ENCODE peak calls at places on chromosomes 16 and 17, in seven cellular contexts. V is transverse colon, F is tibial nerve, U is A549, L is stomach, E is sigmoid colon, T is upper lobe of left lung. Y is an unnamed sample.

GRCh38 chr16:14286381-14287230 is 215.5 kb downstream of the MRTFB start:
- DNase-seq in V (peak; percentile 22), F (no peak), U (no peak), L (no peak), E (no peak), T (no peak), Y (no peak)

GRCh38 chr16:67156146-67156844 is 3.4 kb downstream of the TRADD start:
- DNase-seq in V (no peak), F (no peak), U (no peak), L (no peak), E (peak; percentile 62), T (no peak), Y (no peak)

GRCh38 chr17:7177954-7178477 is 1.2 kb downstream of the ASGR1 start:
- DNase-seq in V (no peak), F (no peak), U (no peak), L (no peak), E (peak; percentile 62), T (peak; percentile 54), Y (no peak)

GRCh38 chr16:57576429-57576870 is 34.0 kb downstream of the ADGRG5 start:
- DNase-seq in V (peak; percentile 81), F (peak; percentile 78), U (peak; percentile 73), L (peak; percentile 87), E (peak; percentile 78), T (peak; percentile 73), Y (peak; percentile 26)

GRCh38 chr17:28792877-28793666 is 49.3 kb downstream of the TRAF4 start:
- DNase-seq in V (no peak), F (no peak), U (peak; percentile 27), L (no peak), E (no peak), T (no peak), Y (no peak)

GRCh38 chr16:27215660-27216059 is 12.3 kb downstream of the KDM8 start:
- DNase-seq in V (no peak), F (no peak), U (no peak), L (no peak), E (no peak), T (no peak), Y (no peak)

GRCh38 chr16:73503093-73503492 is 455.2 kb upstream of the ZFHX3 start:
- DNase-seq in V (no peak), F (no peak), U (no peak), L (no peak), E (no peak), T (no peak), Y (no peak)

GRCh38 chr17:72691017-72691416 is 401.5 kb downstream of the SLC39A11 start:
- DNase-seq in V (no peak), F (no peak), U (no peak), L (no peak), E (no peak), T (no peak), Y (no peak)

GRCh38 chr16:66373667-66374066 is 7.2 kb downstream of the CDH5 start:
- DNase-seq in V (no peak), F (no peak), U (no peak), L (no peak), E (no peak), T (no peak), Y (no peak)

GRCh38 chr16:77736879-77737278 is 14.6 kb downstream of the NUDT7 start:
- DNase-seq in V (no peak), F (no peak), U (no peak), L (no peak), E (no peak), T (no peak), Y (no peak)

GRCh38 chr17:59845595-59846390 is 47.0 kb downstream of the TUBD1 start:
- DNase-seq in V (peak; percentile 81), F (no peak), U (peak; percentile 99), L (peak; percentile 73), E (peak; percentile 69), T (peak; percentile 74), Y (no peak)

GRCh38 chr17:61392679-61393078 is 7.0 kb upstream of the TBX2 start:
- DNase-seq in V (no peak), F (no peak), U (no peak), L (no peak), E (no peak), T (no peak), Y (no peak)

GRCh38 chr17:70539172-70539924 is 370.0 kb downstream of the KCNJ2 start:
- DNase-seq in V (no peak), F (no peak), U (no peak), L (no peak), E (no peak), T (no peak), Y (no peak)

GRCh38 chr17:28346199-28346580 is 10.6 kb downstream of the TNFAIP1 start:
- DNase-seq in V (no peak), F (no peak), U (no peak), L (no peak), E (no peak), T (no peak), Y (no peak)

GRCh38 chr16:9068886-9069285 is 22.6 kb upstream of the HAPSTR1 start:
- DNase-seq in V (no peak), F (no peak), U (no peak), L (no peak), E (no peak), T (no peak), Y (no peak)

GRCh38 chr17:63433746-63434591 is 12.1 kb downstream of the CYB561 start:
- DNase-seq in V (peak; percentile 49), F (peak; percentile 87), U (peak; percentile 70), L (peak; percentile 87), E (peak; percentile 93), T (peak; percentile 43), Y (no peak)

GRCh38 chr16:85662036-85662812 is 26.5 kb downstream of the GINS2 start:
- DNase-seq in V (no peak), F (no peak), U (no peak), L (no peak), E (peak; percentile 61), T (no peak), Y (no peak)

GRCh38 chr17:61247438-61247837 is 152.2 kb upstream of the TBX2 start:
- DNase-seq in V (no peak), F (peak; percentile 31), U (no peak), L (no peak), E (no peak), T (no peak), Y (no peak)

GRCh38 chr16:4316103-4316731 is 350 bp downstream of the GLIS2 start:
- DNase-seq in V (no peak), F (no peak), U (no peak), L (no peak), E (peak; percentile 59), T (no peak), Y (no peak)

GRCh38 chr16:4318171-4318910 is 2.5 kb downstream of the GLIS2 start:
- DNase-seq in V (no peak), F (no peak), U (no peak), L (no peak), E (no peak), T (no peak), Y (no peak)

GRCh38 chr16:4317471-4318170 is 1.8 kb downstream of the GLIS2 start:
- DNase-seq in V (no peak), F (no peak), U (peak; percentile 82), L (no peak), E (peak; percentile 76), T (peak; percentile 52), Y (no peak)

GRCh38 chr16:4315185-4316102 is at the start of gene GLIS2:
- DNase-seq in V (peak; percentile 60), F (peak; percentile 66), U (peak; percentile 89), L (peak; percentile 73), E (peak; percentile 88), T (peak; percentile 82), Y (no peak)

GRCh38 chr16:4316732-4317461 is 1.0 kb downstream of the GLIS2 start:
- DNase-seq in V (peak; percentile 30), F (no peak), U (peak; percentile 81), L (peak; percentile 74), E (peak; percentile 81), T (peak; percentile 88), Y (no peak)
- TF ChIP-seq EP300 in V (no peak), F (no peak), U (no peak), L (no peak), E (no peak), T (no peak), Y (no peak)

DNA sequence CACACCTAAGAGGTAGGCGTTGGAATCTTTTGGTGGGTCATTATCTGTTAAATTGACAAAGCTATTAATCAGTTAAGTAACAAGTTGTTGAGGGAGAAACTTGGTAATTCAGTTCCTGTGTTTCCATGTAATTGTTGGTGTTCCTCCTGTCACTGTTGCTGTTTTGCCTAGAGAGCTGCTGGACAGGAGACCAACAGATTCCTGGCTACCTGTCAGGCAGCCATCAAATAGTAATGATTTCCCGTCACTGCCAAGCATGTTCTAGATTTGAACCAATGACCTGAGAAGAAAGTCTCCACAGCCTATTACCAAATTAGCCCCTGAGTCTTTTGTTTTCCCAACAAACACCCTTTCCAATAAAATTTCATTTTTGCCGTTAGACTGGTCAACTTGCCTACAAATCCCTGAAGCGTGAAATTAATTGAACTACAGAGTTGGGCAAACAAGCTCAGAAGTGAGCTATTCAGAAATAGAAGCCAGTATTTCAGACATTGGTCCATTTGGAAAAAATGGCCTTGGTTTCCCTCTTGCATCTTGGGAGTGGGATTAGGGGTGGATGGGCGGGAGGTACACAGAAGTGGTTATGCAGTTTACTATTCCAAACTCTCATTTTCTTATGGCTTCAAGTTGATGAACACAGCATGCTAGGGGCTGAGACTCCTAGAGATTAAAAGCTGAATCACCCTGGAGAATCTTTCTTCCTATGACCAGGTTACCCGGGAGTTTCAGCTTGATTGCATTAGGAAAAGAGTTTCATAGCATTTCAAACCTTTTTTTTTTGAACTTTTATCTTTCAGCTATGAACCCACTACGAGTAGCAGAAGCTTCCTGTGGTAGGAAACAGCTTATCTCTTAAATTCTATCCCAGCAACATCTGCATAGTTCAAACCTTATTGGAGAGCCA is 262.8 kb upstream of the MAF start:
- DNase-seq in V (no peak), F (no peak), U (no peak), L (no peak), E (no peak), T (no peak), Y (no peak)
- TF ChIP-seq EP300 in V (no peak), F (no peak), U (no peak), L (no peak), E (no peak), T (no peak), Y (no peak)

GRCh38 chr17:17759164-17759563 is 77.6 kb downstream of the SREBF1 start:
- DNase-seq in V (no peak), F (no peak), U (no peak), L (no peak), E (no peak), T (no peak), Y (no peak)

GRCh38 chr17:17758443-17758842 is 77.2 kb downstream of the RAI1 start:
- DNase-seq in V (no peak), F (no peak), U (no peak), L (no peak), E (no peak), T (no peak), Y (no peak)

GRCh38 chr17:17755715-17756114 is 74.5 kb downstream of the RAI1 start:
- DNase-seq in V (no peak), F (no peak), U (no peak), L (no peak), E (no peak), T (no peak), Y (no peak)

GRCh38 chr17:17757391-17757791 is 76.1 kb downstream of the RAI1 start:
- DNase-seq in V (no peak), F (no peak), U (no peak), L (no peak), E (no peak), T (no peak), Y (no peak)

GRCh38 chr17:17757944-17758343 is 76.7 kb downstream of the RAI1 start:
- DNase-seq in V (no peak), F (no peak), U (no peak), L (no peak), E (no peak), T (no peak), Y (no peak)
- TF ChIP-seq EP300 in V (no peak), F (no peak), U (no peak), L (no peak), E (no peak), T (no peak), Y (no peak)

GRCh38 chr16:50637716-50638602 is 43.2 kb downstream of the SNX20 start:
- DNase-seq in V (no peak), F (no peak), U (no peak), L (no peak), E (no peak), T (no peak), Y (no peak)
- TF ChIP-seq EP300 in V (no peak), F (no peak), U (no peak), L (no peak), E (no peak), T (no peak), Y (no peak)

Y was measured in GM12878.